ENCODE peak calls at places on chromosome 10, in four cellular contexts. E is fibroblast of mammary gland, A is OCI-LY7, W is GM23338. N is an unnamed sample.

GRCh38 chr10:100598166-100598565 is 62.4 kb downstream of the HIF1AN start:
- DNase-seq in E (no peak), A (no peak), W (no peak), N (no peak)

GRCh38 chr10:7795605-7796004 is 7.6 kb downstream of the ATP5F1C start:
- DNase-seq in E (peak; percentile 15), A (no peak), W (no peak), N (peak; percentile 26)

GRCh38 chr10:9301148-9301547 is 1246.7 kb downstream of the GATA3 start:
- DNase-seq in E (peak; percentile 38), A (no peak), W (peak; percentile 17), N (peak; percentile 8)

GRCh38 chr10:119270893-119271361 is 63.6 kb downstream of the GRK5 start:
- DNase-seq in E (no peak), A (no peak), W (no peak), N (no peak)

GRCh38 chr10:33290286-33291052 is 44.0 kb downstream of the NRP1 start:
- DNase-seq in E (no peak), A (no peak), W (peak; percentile 28), N (no peak)

GRCh38 chr10:43257210-43258031 is 9.4 kb downstream of the RASGEF1A start:
- DNase-seq in E (no peak), A (no peak), W (no peak), N (no peak)

GRCh38 chr10:17007381-17007780 is 122.2 kb downstream of the CUBN start:
- DNase-seq in E (no peak), A (no peak), W (no peak), N (no peak)

GRCh38 chr10:8873310-8873709 is 818.8 kb downstream of the GATA3 start:
- DNase-seq in E (no peak), A (no peak), W (peak; percentile 6), N (no peak)

GRCh38 chr10:119025336-119025735 is 4.2 kb upstream of the NANOS1 start:
- DNase-seq in E (peak; percentile 78), A (no peak), W (no peak), N (peak; percentile 81)

GRCh38 chr10:118472961-118473675 is 122.3 kb downstream of the PRLHR start:
- DNase-seq in E (peak; percentile 20), A (no peak), W (no peak), N (no peak)

GRCh38 chr10:4280481-4281206 is 495.6 kb upstream of the KLF6 start:
- DNase-seq in E (peak; percentile 93), A (no peak), W (no peak), N (peak; percentile 57)

GRCh38 chr10:53453196-53453595 is 680.6 kb upstream of the MBL2 start:
- DNase-seq in E (no peak), A (no peak), W (peak; percentile 70), N (no peak)

GRCh38 chr10:99630439-99630838 is 10.2 kb upstream of the SLC25A28 start:
- DNase-seq in E (peak; percentile 65), A (peak; percentile 33), W (no peak), N (peak; percentile 39)

GRCh38 chr10:408223-408622 is 273.0 kb downstream of the ZMYND11 start:
- DNase-seq in E (peak; percentile 20), A (no peak), W (no peak), N (no peak)

GRCh38 chr10:78852856-78853255 is 215.9 kb upstream of the ZMIZ1 start:
- DNase-seq in E (peak; percentile 32), A (peak; percentile 7), W (peak; percentile 70), N (no peak)

GRCh38 chr10:116748041-116748440 is 5.7 kb upstream of the HSPA12A start:
- DNase-seq in E (peak; percentile 69), A (no peak), W (no peak), N (no peak)

GRCh38 chr10:70283445-70284399 is at the start of gene NPFFR1:
- DNase-seq in E (no peak), A (no peak), W (peak; percentile 82), N (no peak)

GRCh38 chr10:69801094-69801433 is 642 bp upstream of the COL13A1 start:
- DNase-seq in E (peak; percentile 34), A (peak; percentile 13), W (peak; percentile 87), N (peak; percentile 68)

GRCh38 chr10:28676297-28676967 is 889 bp upstream of the BAMBI start:
- DNase-seq in E (no peak), A (peak; percentile 21), W (peak; percentile 78), N (no peak)

GRCh38 chr10:28906934-28907333 is 229.6 kb downstream of the BAMBI start:
- DNase-seq in E (peak; percentile 23), A (no peak), W (no peak), N (no peak)

GRCh38 chr10:79054203-79055099 is 14.3 kb upstream of the ZMIZ1 start:
- DNase-seq in E (no peak), A (no peak), W (no peak), N (no peak)

GRCh38 chr10:86368987-86369386 is 2.4 kb upstream of the GRID1 start:
- DNase-seq in E (no peak), A (no peak), W (no peak), N (no peak)

GRCh38 chr10:60800918-60801317 is 22.6 kb downstream of the CDK1 start:
- DNase-seq in E (no peak), A (no peak), W (no peak), N (no peak)

GRCh38 chr10:67697646-67698245 is 1.8 kb upstream of the CTNNA3 start:
- DNase-seq in E (peak; percentile 58), A (peak; percentile 75), W (peak; percentile 73), N (peak; percentile 69)

GRCh38 chr10:74047871-74048270 is 50.0 kb downstream of the VCL start:
- DNase-seq in E (peak; percentile 67), A (no peak), W (no peak), N (no peak)

GRCh38 chr10:8057636-8058273 is 3.3 kb downstream of the GATA3 start:
- DNase-seq in E (no peak), A (no peak), W (peak; percentile 43), N (no peak)

DNA sequence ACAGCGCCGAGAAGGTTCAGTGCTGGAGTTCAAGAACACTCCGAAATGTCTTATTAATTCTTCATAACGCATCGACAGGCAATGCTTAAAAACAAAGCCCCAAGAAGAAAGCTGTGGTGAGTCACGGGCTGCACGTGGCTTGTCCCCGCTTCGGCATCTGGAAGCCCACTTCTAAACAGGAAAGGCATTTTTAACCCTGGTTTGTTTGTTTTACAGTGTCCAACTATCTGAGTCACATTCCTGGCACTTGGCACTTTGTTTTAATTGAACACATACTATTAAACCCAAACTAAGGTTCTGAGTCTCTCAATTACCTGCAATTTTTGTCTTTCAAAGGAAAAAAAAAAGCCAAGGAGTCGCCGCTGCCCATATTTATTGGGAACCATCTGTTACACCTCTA is 49.9 kb upstream of the MGMT start:
- DNase-seq in E (peak; percentile 52), A (no peak), W (no peak), N (no peak)
- H3K4me3 ChIP-seq in E (no peak overlapping the region), A (no peak overlapping the region), W (no peak overlapping the region), N (no peak overlapping the region)

GRCh38 chr10:92125169-92125543 is 165.7 kb downstream of the CPEB3 start:
- DNase-seq in E (no peak), A (no peak), W (no peak), N (no peak)

GRCh38 chr10:92121686-92122492 is 169.0 kb downstream of the CPEB3 start:
- DNase-seq in E (no peak), A (no peak), W (no peak), N (no peak)

GRCh38 chr10:92124524-92125168 is 166.2 kb downstream of the CPEB3 start:
- DNase-seq in E (peak; percentile 95), A (no peak), W (no peak), N (peak; percentile 88)

GRCh38 chr10:92124020-92124419 is 166.9 kb downstream of the CPEB3 start:
- DNase-seq in E (no peak), A (no peak), W (no peak), N (no peak)

DNA sequence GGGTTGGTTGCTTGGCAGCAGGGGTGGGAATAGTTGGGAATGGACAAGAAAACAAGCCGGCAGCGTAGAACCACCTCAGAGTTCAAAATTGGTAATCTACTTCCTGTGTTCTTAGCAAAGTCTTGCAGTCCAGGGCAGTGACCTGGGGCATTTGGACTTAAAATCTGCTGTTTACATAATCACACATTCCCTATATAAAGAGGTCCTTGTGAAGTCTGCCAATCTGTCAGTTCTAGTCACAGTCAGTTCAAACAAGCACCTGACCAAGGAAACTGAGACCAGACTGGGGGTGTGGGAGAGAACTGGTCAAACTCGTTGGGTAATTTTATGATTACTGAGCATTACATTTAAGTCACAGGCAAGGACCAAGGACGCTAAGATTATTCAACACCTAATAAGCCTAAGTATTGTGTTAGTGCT is 167.8 kb downstream of the CPEB3 start:
- DNase-seq in E (no peak), A (no peak), W (no peak), N (no peak)
- H3K4me3 ChIP-seq in E (no peak overlapping the region), A (no peak overlapping the region), W (no peak overlapping the region), N (no peak overlapping the region)

DNA sequence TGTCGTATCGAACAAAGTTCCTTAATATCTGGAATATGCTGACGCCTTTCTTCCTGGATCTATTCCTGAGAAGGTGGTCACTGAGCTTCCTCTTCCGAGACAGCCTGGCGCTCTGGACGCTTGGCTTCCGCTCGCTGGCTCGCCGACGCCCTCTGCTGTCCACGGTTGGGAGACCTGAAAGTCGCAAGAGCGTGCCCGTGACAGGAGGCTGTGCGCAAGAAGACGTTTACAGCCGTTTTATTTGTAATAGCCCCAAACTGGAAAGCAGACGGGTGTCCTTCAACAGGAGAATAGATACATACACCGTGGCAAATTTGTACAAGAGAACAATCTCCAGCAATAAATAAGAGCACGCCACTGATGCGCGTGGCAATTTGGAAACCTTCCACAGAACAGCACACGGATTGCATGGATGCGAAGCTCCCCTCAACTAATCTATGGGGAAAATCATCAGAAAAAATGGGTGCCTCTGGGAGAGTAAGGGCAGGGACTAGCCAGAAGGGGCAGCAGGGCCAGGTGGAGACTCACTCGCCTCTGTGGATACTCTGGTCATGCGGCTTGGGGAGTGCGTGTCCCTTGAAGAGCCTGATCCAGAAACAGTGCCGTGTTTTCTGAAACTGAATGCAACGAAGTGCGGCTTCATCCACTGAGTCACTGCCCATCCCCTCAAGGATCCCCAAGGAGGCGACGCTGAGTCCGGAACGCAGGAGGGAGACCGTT is 41.5 kb upstream of the BNIP3 start:
- DNase-seq in E (peak; percentile 67), A (peak; percentile 39), W (peak; percentile 84), N (peak; percentile 69)
- H3K4me3 ChIP-seq in E (peak overlapping the region; percentile 33), A (no peak overlapping the region), W (no peak overlapping the region), N (no peak overlapping the region)

DNA sequence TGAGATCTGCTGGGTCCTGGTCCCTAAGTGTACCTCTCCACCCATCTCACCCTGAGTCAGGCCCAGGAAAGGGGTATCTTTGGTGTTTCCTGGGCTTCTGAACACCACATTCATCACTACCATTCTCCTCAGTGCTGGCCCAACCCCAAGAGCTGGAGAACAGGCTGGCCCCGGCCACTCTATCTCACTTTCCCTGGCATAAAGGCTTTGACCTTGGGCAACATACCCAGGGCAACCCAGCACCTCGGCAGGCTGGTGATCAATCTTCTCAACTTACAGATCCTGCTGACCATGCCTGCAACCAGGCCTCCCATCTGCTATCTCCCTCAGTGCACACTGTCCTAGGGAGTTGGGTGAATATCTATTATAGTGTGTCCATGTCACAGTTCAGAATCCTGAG is 2.1 kb downstream of the VSIR start:
- DNase-seq in E (no peak), A (no peak), W (no peak), N (no peak)
- H3K4me3 ChIP-seq in E (no peak overlapping the region), A (no peak overlapping the region), W (no peak overlapping the region), N (no peak overlapping the region)

GRCh38 chr10:61992059-61992460 is 90.6 kb downstream of the ARID5B start:
- DNase-seq in E (peak; percentile 85), A (no peak), W (no peak), N (no peak)
- H3K4me3 ChIP-seq in E (no peak overlapping the region), A (peak overlapping the region; percentile 58), W (no peak overlapping the region), N (no peak overlapping the region)

GRCh38 chr10:55426138-55426537 is 625.1 kb upstream of the PCDH15 start:
- DNase-seq in E (no peak), A (no peak), W (no peak), N (no peak)
- H3K4me3 ChIP-seq in E (no peak overlapping the region), A (no peak overlapping the region), W (no peak overlapping the region), N (no peak overlapping the region)

GRCh38 chr10:58642283-58642682 is 129.6 kb downstream of the BICC1 start:
- DNase-seq in E (peak; percentile 97), A (no peak), W (no peak), N (peak; percentile 71)
- H3K4me3 ChIP-seq in E (no peak overlapping the region), A (no peak overlapping the region), W (no peak overlapping the region), N (no peak overlapping the region)